ENCODE peak calls at places on chromosomes 13 and 19, in eight cellular contexts. P, V, M, A, F, W, O and G are unnamed samples.

GRCh38 chr13:91045351-91046034 is 302.0 kb upstream of the MIR17HG start:
- DNase-seq in V (no peak), F (no peak), O (no peak), W (no peak), A (no peak), P (no peak), M (peak), G (no peak)

GRCh38 chr19:821976-822773 is 420 bp upstream of the PLPPR3 start:
- DNase-seq in O (no peak), A (no peak), F (no peak), V (no peak), W (no peak), M (no peak), P (peak), G (no peak)

GRCh38 chr13:50909605-50910482 is at the start of gene RNASEH2B:
- DNase-seq in M (peak), P (peak), V (peak), O (peak), F (peak), A (peak), W (peak), G (no peak)

GRCh38 chr19:41753159-41753558 is 2.2 kb upstream of the CEACAM6 start:
- DNase-seq in W (no peak), P (peak), O (no peak), F (no peak), M (peak), A (peak), V (no peak), G (peak)

GRCh38 chr19:47134533-47134932 is 3.9 kb downstream of the SAE1 start:
- DNase-seq in A (no peak), F (no peak), W (no peak), P (no peak), O (no peak), V (no peak), M (no peak), G (no peak)

GRCh38 chr13:77919351-77920294 is 992 bp upstream of the EDNRB start:
- DNase-seq in M (peak), F (peak), O (no peak), P (no peak), W (peak), V (no peak), A (peak), G (no peak)

GRCh38 chr19:43570174-43570791 is 5.0 kb downstream of the XRCC1 start:
- DNase-seq in A (no peak), P (no peak), W (no peak), O (no peak), M (no peak), V (no peak), F (no peak), G (no peak)

GRCh38 chr13:98706446-98707110 is 45.9 kb downstream of the SLC15A1 start:
- DNase-seq in V (no peak), F (peak), W (no peak), M (peak), A (no peak), O (no peak), P (no peak), G (no peak)

GRCh38 chr13:47548294-47548825 is 452.7 kb downstream of the SUCLA2 start:
- DNase-seq in A (no peak), P (no peak), O (no peak), W (no peak), V (no peak), F (no peak), M (no peak), G (no peak)

GRCh38 chr19:49489601-49490167 is 2.3 kb downstream of the RPL13A start:
- DNase-seq in A (no peak), V (no peak), M (no peak), F (no peak), W (no peak), O (no peak), P (no peak), G (no peak)

GRCh38 chr19:34126966-34127365 is 45.3 kb upstream of the LSM14A start:
- DNase-seq in O (no peak), F (no peak), A (no peak), W (no peak), P (no peak), V (no peak), M (no peak), G (no peak)

GRCh38 chr19:30063184-30064020 is 121.4 kb downstream of the URI1 start:
- DNase-seq in W (no peak), O (no peak), F (no peak), M (no peak), P (no peak), V (no peak), A (no peak), G (no peak)

GRCh38 chr13:34627905-34628682 is 314.0 kb upstream of the NBEA start:
- DNase-seq in F (no peak), A (no peak), P (no peak), V (no peak), O (no peak), M (no peak), W (no peak), G (no peak)

GRCh38 chr19:988081-988480 is 3.9 kb downstream of the WDR18 start:
- DNase-seq in F (no peak), M (no peak), O (no peak), V (no peak), W (no peak), P (no peak), A (no peak), G (no peak)

GRCh38 chr19:7063339-7063738 is 4.9 kb upstream of the MBD3L3 start:
- DNase-seq in A (no peak), F (no peak), V (no peak), M (no peak), W (no peak), P (no peak), O (no peak), G (no peak)

GRCh38 chr13:40388617-40389016 is 277.8 kb downstream of the FOXO1 start:
- DNase-seq in P (peak), W (peak), A (peak), F (peak), V (peak), M (no peak), O (no peak), G (no peak)

GRCh38 chr13:52652980-52653303 is 306 bp downstream of the SUGT1 start:
- DNase-seq in O (no peak), W (peak), V (no peak), P (no peak), M (no peak), A (no peak), F (no peak), G (no peak)

GRCh38 chr19:12617646-12618045 is 6.9 kb downstream of the ZNF791 start:
- DNase-seq in M (no peak), W (no peak), F (no peak), O (no peak), A (no peak), P (no peak), V (no peak), G (no peak)

GRCh38 chr13:44899967-44900366 is 89.3 kb downstream of the NUFIP1 start:
- DNase-seq in W (no peak), P (no peak), F (no peak), V (no peak), O (no peak), A (no peak), M (peak), G (no peak)

GRCh38 chr13:101869553-101869952 is 417.1 kb downstream of the ITGBL1 start:
- DNase-seq in A (no peak), W (no peak), M (no peak), O (no peak), F (peak), P (no peak), V (no peak), G (no peak)

GRCh38 chr13:49641810-49642291 is 13.5 kb downstream of the ARL11 start:
- DNase-seq in M (peak), O (peak), A (peak), V (peak), F (peak), W (no peak), P (no peak), G (peak)
- H3K27ac ChIP-seq in M (no peak), O (no peak), A (peak), V (peak), F (peak), W (no peak), P (no peak), G (no peak)

GRCh38 chr19:4457654-4458406 is at the start of gene UBXN6:
- DNase-seq in F (peak), P (peak), O (peak), M (peak), V (peak), W (peak), A (peak), G (peak)
- H3K27ac ChIP-seq in F (peak), P (peak), O (peak), M (peak), V (peak), W (peak), A (peak), G (peak)

DNA sequence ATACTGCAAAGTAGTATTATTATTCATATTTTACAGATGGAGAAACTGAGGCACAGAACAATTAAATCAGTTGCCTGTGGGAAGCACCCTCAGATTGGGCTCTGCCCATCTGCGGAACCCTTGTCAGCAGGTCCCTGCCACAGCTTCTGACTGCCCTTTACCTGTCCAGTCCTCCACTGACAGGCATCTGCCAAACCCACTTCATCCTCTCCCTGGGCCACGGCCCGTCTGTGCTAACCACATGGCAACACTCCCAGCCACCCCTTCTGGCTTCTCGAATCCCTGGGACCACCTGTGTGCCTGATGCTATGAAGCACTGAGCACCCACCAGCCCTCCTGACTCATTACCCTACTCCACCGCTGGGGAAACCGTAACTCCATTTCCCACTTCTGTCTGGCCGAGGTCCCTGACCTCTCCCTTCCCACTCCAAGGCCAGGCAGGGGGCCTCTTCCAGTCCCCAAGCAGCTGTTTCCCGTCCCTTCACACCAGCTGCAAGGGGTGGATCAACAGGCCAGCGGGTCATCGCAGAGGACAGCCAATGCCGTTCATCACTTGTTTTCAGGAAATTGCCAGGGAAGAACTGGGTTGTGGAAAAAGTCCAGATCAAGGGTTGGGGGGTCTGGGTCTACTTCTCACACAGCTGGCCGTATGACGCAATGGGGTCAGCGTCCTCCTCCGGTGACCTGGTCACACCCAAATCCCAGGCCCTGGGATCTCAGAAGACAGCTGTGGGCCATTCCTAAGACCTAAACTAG is 2.5 kb downstream of the KANK3 start:
- DNase-seq in V (no peak), A (no peak), M (peak), P (no peak), O (no peak), W (peak), F (no peak), G (no peak)
- H3K27ac ChIP-seq in V (no peak), A (no peak), M (no peak), P (no peak), O (no peak), W (peak), F (no peak), G (no peak)

GRCh38 chr19:51407631-51408131 is 9.8 kb downstream of the SIGLEC10 start:
- DNase-seq in O (no peak), M (peak), V (no peak), A (no peak), F (peak), W (no peak), P (no peak), G (no peak)
- H3K27ac ChIP-seq in O (no peak), M (no peak), V (no peak), A (no peak), F (no peak), W (no peak), P (no peak), G (no peak)

GRCh38 chr13:111284579-111284978 is 35.9 kb upstream of the TEX29 start:
- DNase-seq in M (no peak), W (no peak), P (no peak), O (no peak), A (no peak), F (no peak), V (no peak), G (no peak)
- H3K27ac ChIP-seq in M (no peak), W (no peak), P (no peak), O (peak), A (no peak), F (no peak), V (no peak), G (no peak)

DNA sequence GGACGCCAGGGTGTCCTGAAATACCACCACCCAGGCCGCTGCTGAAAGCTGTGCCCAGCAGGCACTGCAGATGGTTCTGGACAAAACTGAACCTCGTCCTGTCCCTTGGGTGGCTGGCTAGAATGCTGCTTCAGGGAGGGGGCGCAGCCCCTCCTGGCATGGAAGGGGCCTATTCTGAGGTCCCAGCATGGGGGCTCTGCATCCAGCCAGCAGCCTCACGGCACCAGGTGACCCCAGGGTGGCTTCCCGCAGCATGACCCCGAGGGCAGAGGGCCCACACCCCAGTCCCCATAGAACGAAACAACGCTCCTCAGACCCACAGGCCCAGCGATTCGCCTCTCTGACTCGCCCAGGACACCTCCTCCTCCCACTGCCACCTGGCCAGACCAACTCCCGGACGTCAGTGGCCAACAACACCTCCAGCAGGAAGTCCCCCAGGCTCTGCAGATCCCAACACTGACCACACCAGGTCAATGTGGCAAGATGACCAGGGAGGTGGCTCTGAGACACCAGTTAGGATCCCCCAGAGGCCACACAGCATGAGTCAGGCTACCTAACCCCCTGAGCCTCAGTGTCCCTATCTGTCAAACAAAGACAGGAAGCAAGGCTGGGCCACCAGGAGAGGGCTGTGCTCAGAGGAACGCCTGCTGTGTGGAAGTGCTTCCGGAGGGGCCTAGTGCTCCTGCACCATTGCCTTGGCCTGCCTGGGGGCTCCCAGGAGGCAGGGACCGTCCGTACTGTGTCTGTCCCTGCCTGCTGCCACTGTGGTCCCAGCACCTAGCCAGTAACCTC is 6.1 kb downstream of the MKNK2 start:
- DNase-seq in V (no peak), M (no peak), P (no peak), O (no peak), W (no peak), A (no peak), F (no peak), G (no peak)
- H3K27ac ChIP-seq in V (peak), M (no peak), P (peak), O (peak), W (peak), A (no peak), F (no peak), G (peak)

GRCh38 chr13:100645382-100645781 is 29.2 kb downstream of the TMTC4 start:
- DNase-seq in F (no peak), O (no peak), A (no peak), P (no peak), W (no peak), M (no peak), V (no peak), G (no peak)
- H3K27ac ChIP-seq in F (no peak), O (no peak), A (no peak), P (no peak), W (no peak), M (no peak), V (no peak), G (peak)

GRCh38 chr19:17967258-17968051 is 548 bp downstream of the KCNN1 start:
- DNase-seq in V (no peak), A (no peak), W (no peak), O (no peak), F (no peak), M (no peak), P (no peak), G (no peak)

GRCh38 chr19:17966497-17967257 is at the start of gene KCNN1:
- DNase-seq in M (no peak), O (no peak), P (no peak), F (no peak), W (no peak), V (no peak), A (no peak), G (no peak)

GRCh38 chr19:17966115-17966455 is 822 bp upstream of the KCNN1 start:
- DNase-seq in A (no peak), P (no peak), O (no peak), W (no peak), F (no peak), M (no peak), V (no peak), G (no peak)

GRCh38 chr19:17965370-17966114 is 1.4 kb upstream of the KCNN1 start:
- DNase-seq in O (no peak), W (no peak), M (no peak), A (no peak), F (no peak), P (no peak), V (no peak), G (no peak)

GRCh38 chr19:17963936-17964691 is 2.8 kb upstream of the KCNN1 start:
- DNase-seq in V (no peak), W (no peak), P (no peak), A (no peak), O (no peak), M (no peak), F (no peak), G (no peak)
- H3K27ac ChIP-seq in V (no peak), W (no peak), P (no peak), A (no peak), O (no peak), M (no peak), F (no peak), G (no peak)

GRCh38 chr13:113453962-113454361 is 674 bp upstream of the ADPRHL1 start:
- DNase-seq in V (no peak), W (no peak), P (no peak), F (no peak), O (no peak), M (peak), A (no peak), G (no peak)

GRCh38 chr13:113449693-113450347 is 3.5 kb downstream of the ADPRHL1 start:
- DNase-seq in F (no peak), O (peak), V (no peak), W (no peak), M (no peak), A (no peak), P (no peak), G (no peak)

GRCh38 chr13:113448885-113449692 is 4.2 kb downstream of the ADPRHL1 start:
- DNase-seq in W (no peak), P (peak), O (peak), F (no peak), A (peak), M (no peak), V (no peak), G (no peak)

GRCh38 chr13:113452942-113453901 is at the start of gene ADPRHL1:
- DNase-seq in V (no peak), O (no peak), A (no peak), F (no peak), M (no peak), P (no peak), W (peak), G (no peak)

GRCh38 chr13:113451951-113452421 is 1.3 kb downstream of the ADPRHL1 start:
- DNase-seq in P (no peak), A (no peak), O (no peak), W (peak), V (no peak), M (no peak), F (no peak), G (no peak)
- H3K27ac ChIP-seq in P (no peak), A (no peak), O (no peak), W (peak), V (no peak), M (peak), F (no peak), G (no peak)

DNA sequence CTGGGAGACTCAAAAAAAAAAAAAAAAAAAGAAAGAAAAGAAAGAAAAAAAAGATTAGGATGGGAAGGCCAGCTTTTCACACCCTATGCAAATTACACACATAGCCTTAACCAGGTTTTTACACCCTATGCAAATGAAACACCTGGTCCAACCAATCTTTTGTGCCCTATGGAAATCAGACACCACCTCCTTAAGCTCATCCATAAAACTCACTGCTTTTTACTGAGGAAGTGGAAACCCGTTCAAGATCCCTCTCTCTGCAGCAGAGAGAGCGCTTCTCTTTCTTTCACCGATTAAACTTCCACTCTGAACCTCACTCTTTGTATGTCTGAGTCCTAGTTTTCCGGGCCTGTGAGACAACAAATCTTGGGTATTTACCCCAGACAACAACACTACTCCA is 25.3 kb upstream of the HOMER3 start:
- DNase-seq in P (no peak), A (no peak), M (no peak), W (no peak), F (no peak), V (no peak), O (no peak), G (no peak)
- H3K27ac ChIP-seq in P (no peak), A (peak), M (no peak), W (no peak), F (no peak), V (no peak), O (no peak), G (no peak)